ENCODE peak calls at places on chromosomes 11 and 22, in four cellular contexts. Z is K562, M is SK-N-SH, A is HepG2. E is an unnamed sample.

GRCh38 chr11:86569109-86569508 is 103.3 kb downstream of the ME3 start:
- DNase-seq in M (no peak), A (no peak), Z (no peak), E (no peak)

GRCh38 chr11:106461839-106462545 is 384.5 kb downstream of the AASDHPPT start:
- DNase-seq in A (peak), M (no peak), Z (no peak), E (no peak)

GRCh38 chr11:100673063-100673462 is 14.0 kb upstream of the ARHGAP42 start:
- DNase-seq in M (no peak), Z (no peak), A (no peak), E (no peak)

GRCh38 chr11:119706029-119706428 is 23.0 kb downstream of the NECTIN1 start:
- DNase-seq in A (no peak), Z (no peak), M (no peak), E (no peak)

GRCh38 chr22:19234126-19234896 is 55.8 kb upstream of the SLC25A1 start:
- DNase-seq in M (no peak), A (no peak), Z (no peak), E (no peak)

GRCh38 chr11:122367809-122368231 is 251.8 kb upstream of the BLID start:
- DNase-seq in M (no peak), A (peak), Z (no peak), E (no peak)

GRCh38 chr22:42080287-42080686 is 787 bp downstream of the SMDT1 start:
- DNase-seq in A (no peak), Z (no peak), M (peak), E (no peak)

GRCh38 chr11:75939992-75940391 is 125.0 kb downstream of the UVRAG start:
- DNase-seq in M (no peak), Z (no peak), A (no peak), E (no peak)

GRCh38 chr11:64285885-64286800 is 495 bp downstream of the GPR137 start:
- DNase-seq in M (peak), Z (no peak), A (no peak), E (no peak)

GRCh38 chr11:71447791-71448256 is 369 bp downstream of the DHCR7 start:
- DNase-seq in A (no peak), Z (peak), M (peak), E (peak)

GRCh38 chr11:6319001-6319878 is 1.1 kb downstream of the CAVIN3 start:
- DNase-seq in Z (no peak), A (no peak), M (peak), E (peak)

GRCh38 chr11:95788921-95789505 is 569 bp downstream of the FAM76B start:
- DNase-seq in M (peak), A (peak), Z (peak), E (peak)

GRCh38 chr11:19342036-19342435 is 101.3 kb upstream of the E2F8 start:
- DNase-seq in M (no peak), A (peak), Z (no peak), E (no peak)

GRCh38 chr11:134537296-134537695 is 125.3 kb upstream of the B3GAT1 start:
- DNase-seq in M (no peak), A (no peak), Z (no peak), E (peak)

GRCh38 chr22:27476729-27477128 is 324.8 kb downstream of the MN1 start:
- DNase-seq in Z (no peak), M (no peak), A (no peak), E (no peak)

GRCh38 chr11:67436459-67437081 is 912 bp downstream of the PTPRCAP start:
- DNase-seq in Z (peak), A (no peak), M (no peak), E (peak)

GRCh38 chr22:30868663-30869385 is 99.8 kb downstream of the MORC2 start:
- DNase-seq in Z (no peak), A (no peak), M (peak), E (no peak)

GRCh38 chr22:38422615-38423511 is 32.1 kb downstream of the KCNJ4 start:
- DNase-seq in A (no peak), M (no peak), Z (peak), E (no peak)

GRCh38 chr11:108027057-108027456 is 18.4 kb downstream of the CUL5 start:
- DNase-seq in Z (no peak), M (no peak), A (no peak), E (peak)

GRCh38 chr11:109853156-109853776 is 239.9 kb upstream of the ZC3H12C start:
- DNase-seq in M (no peak), Z (peak), A (peak), E (no peak)

GRCh38 chr11:92296138-92296515 is 71.5 kb downstream of the FAT3 start:
- DNase-seq in Z (no peak), M (no peak), A (no peak), E (no peak)

GRCh38 chr22:37547249-37547741 is 13.0 kb upstream of the CDC42EP1 start:
- DNase-seq in A (no peak), Z (no peak), M (no peak), E (no peak)

GRCh38 chr22:27754247-27754887 is 47.2 kb downstream of the MN1 start:
- DNase-seq in Z (no peak), A (no peak), M (no peak), E (no peak)

GRCh38 chr22:44496844-44497217 is 1.2 kb downstream of the RTL6 start:
- DNase-seq in M (no peak), Z (no peak), A (no peak), E (no peak)

GRCh38 chr11:110173775-110174644 is 80.8 kb downstream of the ZC3H12C start:
- DNase-seq in Z (peak), M (peak), A (peak), E (peak)

GRCh38 chr11:36292311-36292722 is 3.1 kb upstream of the COMMD9 start:
- DNase-seq in Z (peak), M (peak), A (no peak), E (no peak)
- TF ChIP-seq MAX in Z (no peak), M (no peak), A (no peak), E (no peak)

DNA sequence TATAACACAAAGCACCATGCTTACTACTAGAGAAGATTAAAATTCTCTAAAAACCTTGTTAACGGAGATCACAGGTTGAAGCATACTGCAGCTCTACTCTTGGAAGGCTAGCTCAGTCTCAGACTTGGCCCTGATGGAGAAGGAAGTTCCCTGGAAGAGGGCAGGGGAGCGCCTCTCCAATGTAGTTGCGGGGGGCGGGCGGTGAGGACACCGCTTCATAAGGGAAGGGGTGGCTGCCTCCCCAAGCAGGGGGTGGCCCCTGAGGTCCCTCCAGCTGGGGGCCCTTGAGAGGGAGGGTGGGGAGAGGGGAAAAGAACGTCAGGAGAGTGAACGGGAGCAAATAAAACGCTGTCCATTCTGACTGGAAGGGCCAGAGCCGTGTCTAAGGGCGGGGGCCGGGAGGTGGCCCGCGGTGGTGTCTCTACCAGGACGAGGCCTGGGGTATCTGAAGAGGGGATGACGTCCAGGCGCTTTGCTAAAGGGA is 609 bp upstream of the USP47 start:
- DNase-seq in A (peak), Z (no peak), M (no peak), E (peak)
- TF ChIP-seq FOXJ3 in A (no peak), Z (no peak), M (no peak), E (no peak)

GRCh38 chr22:21917206-21917958 is 35.3 kb downstream of the PPM1F start:
- DNase-seq in M (peak), A (peak), Z (no peak), E (peak)
- TF ChIP-seq MAX in M (no peak), A (peak), Z (no peak), E (peak)

DNA sequence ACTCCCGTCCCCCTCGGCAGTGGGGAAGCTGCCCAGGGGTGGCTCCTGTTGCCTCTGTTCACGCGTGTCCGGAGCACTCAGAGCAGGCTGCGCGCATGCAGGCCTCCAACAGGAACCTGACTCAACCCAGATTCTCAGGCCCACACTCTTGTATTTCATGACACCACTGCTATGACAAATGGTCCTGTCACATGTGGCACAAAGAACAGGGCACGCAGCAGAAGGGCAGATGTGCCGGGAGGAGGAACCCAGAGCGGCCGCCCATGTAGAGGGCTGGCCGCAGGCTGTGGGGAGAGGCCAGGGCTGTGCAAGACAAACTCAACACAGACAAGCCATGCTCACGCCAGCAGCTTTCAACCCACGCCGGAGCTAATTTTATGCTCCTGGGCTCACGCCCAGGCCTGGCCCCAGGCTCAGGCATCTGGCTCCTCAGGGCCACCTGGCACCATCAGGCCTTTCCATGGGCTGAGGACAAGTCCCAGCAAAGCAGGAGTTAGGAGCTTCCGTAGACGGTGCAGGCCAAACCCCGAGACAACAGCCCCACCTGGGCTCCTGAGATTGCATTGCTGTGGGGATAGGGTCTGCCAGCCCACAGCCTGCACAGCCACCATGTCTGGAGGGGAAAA is 40.0 kb downstream of the DUSP8 start:
- DNase-seq in Z (no peak), M (no peak), A (no peak), E (no peak)
- TF ChIP-seq FOXJ3 in Z (no peak), M (no peak), A (no peak), E (no peak)

GRCh38 chr22:23884133-23884532 is 10.1 kb upstream of the MIF start:
- DNase-seq in Z (no peak), A (no peak), M (peak), E (no peak)
- TF ChIP-seq MAX in Z (no peak), A (no peak), M (no peak), E (no peak)

E was measured in WTC11.